ENCODE peak calls at places on chromosomes 6 and 20, in five cellular contexts. I is lower lobe of right lung, U is H9, N is psoas muscle, X is AG04449. A is an unnamed sample.
A peak's percentile ranks its signal among the peaks of the same experiment; 100 is the strongest.

GRCh38 chr6:87671555-87672029 is 30.4 kb downstream of the AKIRIN2 start:
- DNase-seq in X (no peak), N (no peak), I (no peak), U (no peak), A (no peak)

GRCh38 chr20:38875170-38875993 is 50.8 kb upstream of the FAM83D start:
- DNase-seq in N (no peak), X (no peak), U (no peak), I (no peak), A (peak; percentile 96)

GRCh38 chr6:11851405-11851804 is 72.8 kb upstream of the ADTRP start:
- DNase-seq in U (no peak), I (no peak), X (peak; percentile 88), N (no peak), A (no peak)

GRCh38 chr20:53202781-53203180 is 230.6 kb downstream of the TSHZ2 start:
- DNase-seq in X (no peak), N (no peak), U (no peak), I (no peak), A (no peak)

GRCh38 chr6:52399511-52400315 is 20.4 kb upstream of the EFHC1 start:
- DNase-seq in I (no peak), U (peak; percentile 55), N (no peak), X (no peak), A (no peak)

GRCh38 chr6:75349262-75349984 is 64.8 kb upstream of the TMEM30A start:
- DNase-seq in U (peak; percentile 60), X (no peak), N (no peak), I (peak; percentile 56), A (no peak)

GRCh38 chr20:46631874-46632446 is 19.3 kb downstream of the SLC13A3 start:
- DNase-seq in I (no peak), X (no peak), U (no peak), N (no peak), A (no peak)

GRCh38 chr6:2877057-2877882 is 25.8 kb downstream of the SERPINB9 start:
- DNase-seq in U (no peak), X (no peak), N (no peak), I (no peak), A (no peak)

GRCh38 chr6:26071135-26071534 is 16.1 kb upstream of the HFE start:
- DNase-seq in U (no peak), X (no peak), I (no peak), N (no peak), A (no peak)

GRCh38 chr6:7933794-7934193 is 23.2 kb upstream of the TXNDC5 start:
- DNase-seq in U (no peak), X (no peak), N (no peak), I (no peak), A (peak; percentile 66)

GRCh38 chr6:75130784-75131183 is 75.1 kb downstream of the COL12A1 start:
- DNase-seq in X (no peak), N (no peak), I (no peak), U (no peak), A (no peak)

GRCh38 chr20:21557246-21557982 is 43.5 kb upstream of the NKX2-2 start:
- DNase-seq in I (no peak), X (no peak), N (no peak), U (no peak), A (no peak)

GRCh38 chr20:50691585-50692552 is 527 bp upstream of the RIPOR3 start:
- DNase-seq in I (no peak), N (no peak), U (peak; percentile 55), X (no peak), A (no peak)

GRCh38 chr6:900716-901605 is 208.0 kb upstream of the EXOC2 start:
- DNase-seq in N (no peak), I (no peak), U (no peak), X (no peak), A (no peak)

GRCh38 chr6:63410435-63411426 is 90.9 kb upstream of the LGSN start:
- DNase-seq in N (no peak), I (no peak), U (no peak), X (no peak), A (no peak)

GRCh38 chr6:129523814-129524213 is 186.2 kb downstream of the ARHGAP18 start:
- DNase-seq in N (no peak), X (no peak), U (no peak), I (no peak), A (no peak)

GRCh38 chr20:47854687-47855212 is 69.5 kb upstream of the SULF2 start:
- DNase-seq in N (no peak), I (no peak), X (no peak), U (peak; percentile 82), A (no peak)

GRCh38 chr6:2376429-2377355 is 131.3 kb upstream of the GMDS start:
- DNase-seq in I (no peak), X (peak; percentile 53), N (no peak), U (no peak), A (no peak)

GRCh38 chr6:73471686-73472290 is 10.3 kb downstream of the MTO1 start:
- DNase-seq in U (no peak), I (no peak), X (no peak), N (no peak), A (peak; percentile 58)

GRCh38 chr6:69584913-69585729 is 211.7 kb downstream of the LMBRD1 start:
- DNase-seq in I (no peak), N (no peak), U (no peak), X (no peak), A (peak; percentile 26)

DNA sequence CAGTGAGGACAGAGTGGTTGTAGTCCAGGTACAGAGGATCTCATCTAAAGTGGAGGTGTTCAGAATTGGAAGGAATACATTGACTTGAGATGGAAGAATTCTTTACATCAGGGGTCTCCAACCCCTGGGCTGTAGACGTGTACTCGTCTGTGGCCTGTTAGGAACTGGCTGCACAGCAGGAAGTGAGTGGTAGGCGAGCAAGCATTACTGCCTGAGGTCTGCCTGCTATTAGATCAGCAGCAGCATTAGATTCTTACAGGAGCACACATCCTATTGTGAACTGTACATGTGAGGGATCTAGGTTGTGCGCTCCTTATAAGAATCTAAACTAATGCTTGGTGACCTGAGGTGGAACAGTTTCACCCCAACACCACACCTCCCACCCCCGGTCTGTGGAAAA is 121.1 kb downstream of the CDKAL1 start:
- DNase-seq in X (no peak), U (no peak), I (no peak), N (no peak), A (no peak)
- TF ChIP-seq CTCF in X (no peak), U (no peak), I (no peak), N (no peak), A (no peak)

DNA sequence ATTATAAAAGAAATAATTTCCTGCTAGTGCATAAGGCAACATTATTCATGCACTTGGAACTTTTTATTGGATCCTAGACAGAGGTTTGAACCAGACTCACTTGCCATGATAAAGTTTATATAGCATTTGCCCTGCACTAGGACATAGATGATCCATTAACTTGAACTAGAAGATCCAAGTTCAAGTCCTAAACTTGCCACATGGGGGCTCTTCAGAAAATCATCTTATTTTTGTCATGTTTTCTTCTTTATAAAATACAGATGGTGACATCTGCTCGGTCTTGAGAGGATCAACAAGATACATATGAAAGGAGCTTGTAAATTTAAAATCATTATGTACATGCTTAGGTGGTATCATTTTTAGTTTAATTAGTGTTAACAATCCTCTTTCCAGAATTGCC is 94.5 kb downstream of the SIM1 start:
- DNase-seq in U (no peak), I (no peak), X (no peak), N (no peak), A (no peak)
- TF ChIP-seq CTCF in U (peak; percentile 46), I (no peak), X (no peak), N (no peak), A (peak; percentile 10)

GRCh38 chr6:34981951-34982350 is 92.9 kb downstream of the ANKS1A start:
- DNase-seq in I (no peak), X (no peak), N (no peak), U (no peak), A (no peak)

GRCh38 chr6:34984416-34984815 is 95.4 kb downstream of the ANKS1A start:
- DNase-seq in U (no peak), N (no peak), X (no peak), I (no peak), A (no peak)

GRCh38 chr6:34979994-34980393 is 90.9 kb downstream of the ANKS1A start:
- DNase-seq in X (no peak), N (no peak), U (no peak), I (no peak), A (no peak)

GRCh38 chr6:34985236-34985635 is 96.2 kb downstream of the ANKS1A start:
- DNase-seq in I (no peak), U (no peak), X (no peak), N (peak; percentile 38), A (no peak)

DNA sequence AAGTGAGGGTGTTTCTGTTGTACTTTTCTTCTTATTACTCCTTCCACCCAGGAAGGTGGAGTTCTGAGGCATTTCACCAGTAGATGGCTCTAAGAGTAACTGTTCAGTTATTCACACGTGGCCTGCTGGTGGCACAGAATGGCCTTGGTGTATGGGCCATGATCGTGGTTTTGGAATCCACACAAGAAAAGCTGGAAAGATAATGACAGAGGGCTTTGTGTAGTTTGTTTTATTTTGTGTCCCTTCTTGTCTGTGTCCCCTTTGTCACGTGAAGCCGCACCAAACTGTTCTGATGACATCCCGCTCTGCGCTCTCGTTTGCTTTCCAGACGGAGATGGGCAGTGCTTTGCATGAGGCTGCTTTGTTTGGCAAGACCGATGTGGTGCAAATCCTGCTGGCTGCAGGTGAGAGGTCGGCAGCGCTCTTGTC is 93.4 kb downstream of the ANKS1A start:
- DNase-seq in X (no peak), U (no peak), I (no peak), N (no peak), A (no peak)
- TF ChIP-seq CTCF in X (peak; percentile 39), U (peak; percentile 31), I (no peak), N (peak; percentile 22), A (peak; percentile 30)

GRCh38 chr20:62123450-62124118 is 1.3 kb downstream of the LSM14B start:
- DNase-seq in N (no peak), X (no peak), I (no peak), U (no peak), A (no peak)
- TF ChIP-seq CTCF in N (no peak), X (peak; percentile 18), I (no peak), U (peak; percentile 34), A (no peak)

GRCh38 chr6:152356016-152356415 is 281.1 kb downstream of the SYNE1 start:
- DNase-seq in N (no peak), I (no peak), U (no peak), X (no peak), A (no peak)

GRCh38 chr6:152355166-152355565 is 282.0 kb downstream of the SYNE1 start:
- DNase-seq in I (no peak), X (no peak), U (no peak), N (no peak), A (no peak)

GRCh38 chr6:152353440-152353839 is 283.7 kb downstream of the SYNE1 start:
- DNase-seq in U (no peak), N (no peak), I (no peak), X (no peak), A (no peak)

GRCh38 chr6:152360016-152360415 is 277.1 kb downstream of the SYNE1 start:
- DNase-seq in X (no peak), U (no peak), I (no peak), N (no peak), A (no peak)

GRCh38 chr6:152356659-152357058 is 280.5 kb downstream of the SYNE1 start:
- DNase-seq in N (no peak), X (no peak), I (no peak), U (no peak), A (no peak)
- TF ChIP-seq CTCF in N (peak; percentile 29), X (no peak), I (no peak), U (peak; percentile 62), A (peak; percentile 49)

GRCh38 chr6:33872761-33873160 is 69.0 kb upstream of the MLN start:
- DNase-seq in U (no peak), X (no peak), N (peak; percentile 34), I (no peak), A (no peak)
- TF ChIP-seq CTCF in U (no peak), X (no peak), N (no peak), I (no peak), A (no peak)